ENCODE peak calls at places on chromosomes 7 and 10, in eight cellular contexts. I, Z, R, C, F, G, J and N are unnamed samples.

GRCh38 chr10:132294561-132295320 is 13.0 kb downstream of the STK32C start:
- DNase-seq in I (no peak), Z (no peak), R (no peak), C (peak), F (no peak), G (no peak), J (no peak), N (no peak)

GRCh38 chr7:114086491-114086905 is 167.7 kb upstream of the PPP1R3A start:
- DNase-seq in I (no peak), Z (no peak), R (no peak), C (no peak), F (peak), G (peak), J (no peak), N (peak)

GRCh38 chr10:73110345-73110849 is at the start of gene NUDT13:
- DNase-seq in I (no peak), Z (peak), R (peak), C (peak), F (peak), G (peak), J (peak), N (no peak)

GRCh38 chr10:111004016-111004415 is 72.8 kb upstream of the ADRA2A start:
- DNase-seq in I (no peak), Z (no peak), R (no peak), C (no peak), F (no peak), G (no peak), J (no peak), N (no peak)

GRCh38 chr10:102791754-102792153 is 45.5 kb downstream of the CYP17A1 start:
- DNase-seq in I (no peak), Z (no peak), R (peak), C (no peak), F (no peak), G (no peak), J (no peak), N (no peak)

GRCh38 chr7:8443871-8444756 is 10.7 kb downstream of the NXPH1 start:
- DNase-seq in I (no peak), Z (no peak), R (no peak), C (peak), F (no peak), G (no peak), J (no peak), N (no peak)

GRCh38 chr10:93334181-93334580 is 148.0 kb downstream of the MYOF start:
- DNase-seq in I (no peak), Z (no peak), R (no peak), C (no peak), F (no peak), G (no peak), J (no peak), N (no peak)

GRCh38 chr10:5343561-5343960 is 21.2 kb upstream of the UCN3 start:
- DNase-seq in I (peak), Z (no peak), R (peak), C (no peak), F (no peak), G (no peak), J (no peak), N (no peak)

GRCh38 chr7:127946081-127946480 is 85.2 kb downstream of the LRRC4 start:
- DNase-seq in I (no peak), Z (no peak), R (peak), C (no peak), F (no peak), G (no peak), J (no peak), N (no peak)

GRCh38 chr7:56033671-56034432 is 17.4 kb downstream of the PSPH start:
- DNase-seq in I (peak), Z (peak), R (peak), C (peak), F (peak), G (peak), J (peak), N (peak)

GRCh38 chr7:101620395-101620794 is 8.7 kb downstream of the MYL10 start:
- DNase-seq in I (no peak), Z (no peak), R (no peak), C (no peak), F (no peak), G (no peak), J (no peak), N (no peak)

GRCh38 chr7:138000081-138000701 is 1.7 kb downstream of the CREB3L2 start:
- DNase-seq in I (peak), Z (peak), R (peak), C (no peak), F (peak), G (no peak), J (no peak), N (no peak)

GRCh38 chr7:138204989-138205298 is 128.7 kb downstream of the AKR1D1 start:
- DNase-seq in I (no peak), Z (no peak), R (no peak), C (no peak), F (no peak), G (no peak), J (no peak), N (no peak)

GRCh38 chr7:302054-302992 is 12.4 kb downstream of the FOXL3 start:
- DNase-seq in I (no peak), Z (no peak), R (no peak), C (no peak), F (no peak), G (no peak), J (no peak), N (no peak)

GRCh38 chr7:44124822-44125202 is 1.5 kb upstream of the POLD2 start:
- DNase-seq in I (no peak), Z (no peak), R (no peak), C (no peak), F (peak), G (no peak), J (no peak), N (no peak)

GRCh38 chr7:31890198-31890597 is 180.0 kb downstream of the PDE1C start:
- DNase-seq in I (no peak), Z (peak), R (peak), C (no peak), F (no peak), G (no peak), J (no peak), N (no peak)

GRCh38 chr10:99565166-99565565 is 32.4 kb downstream of the NKX2-3 start:
- DNase-seq in I (no peak), Z (no peak), R (no peak), C (no peak), F (no peak), G (no peak), J (no peak), N (no peak)

GRCh38 chr10:78960316-78960800 is 108.4 kb upstream of the ZMIZ1 start:
- DNase-seq in I (peak), Z (peak), R (peak), C (no peak), F (peak), G (no peak), J (no peak), N (no peak)

GRCh38 chr7:13024323-13024722 is 336.9 kb downstream of the ARL4A start:
- DNase-seq in I (no peak), Z (no peak), R (no peak), C (no peak), F (no peak), G (no peak), J (no peak), N (no peak)

GRCh38 chr10:14560274-14560673 is 214.4 kb downstream of the FAM107B start:
- DNase-seq in I (no peak), Z (peak), R (peak), C (no peak), F (no peak), G (peak), J (peak), N (no peak)

GRCh38 chr7:28755255-28755654 is 202.9 kb downstream of the TRIL start:
- DNase-seq in I (no peak), Z (peak), R (peak), C (no peak), F (no peak), G (no peak), J (no peak), N (no peak)

GRCh38 chr7:148856035-148856881 is 27.8 kb downstream of the EZH2 start:
- DNase-seq in I (no peak), Z (peak), R (peak), C (no peak), F (no peak), G (peak), J (peak), N (peak)

GRCh38 chr10:127563718-127564553 is 14.8 kb downstream of the NPS start:
- DNase-seq in I (no peak), Z (no peak), R (no peak), C (no peak), F (peak), G (peak), J (no peak), N (no peak)

GRCh38 chr7:49773939-49774458 is 561 bp downstream of the VWC2 start:
- DNase-seq in I (no peak), Z (no peak), R (no peak), C (no peak), F (no peak), G (no peak), J (no peak), N (no peak)

GRCh38 chr7:158527495-158527894 is 60.1 kb downstream of the PTPRN2 start:
- DNase-seq in I (no peak), Z (no peak), R (no peak), C (no peak), F (no peak), G (no peak), J (no peak), N (no peak)

GRCh38 chr7:157219154-157219553 is 80.4 kb downstream of the UBE3C start:
- DNase-seq in I (no peak), Z (no peak), R (no peak), C (no peak), F (no peak), G (no peak), J (no peak), N (no peak)

GRCh38 chr7:28958235-28958945 is at the start of gene TRIL:
- DNase-seq in I (no peak), Z (peak), R (peak), C (peak), F (peak), G (no peak), J (no peak), N (no peak)

GRCh38 chr7:73815436-73815835 is 15.4 kb upstream of the CLDN4 start:
- DNase-seq in I (no peak), Z (no peak), R (no peak), C (no peak), F (no peak), G (no peak), J (no peak), N (no peak)

GRCh38 chr10:131211965-131212619 is 99.4 kb downstream of the TCERG1L start:
- DNase-seq in I (no peak), Z (no peak), R (no peak), C (no peak), F (no peak), G (no peak), J (no peak), N (no peak)

GRCh38 chr7:28190077-28190476 is 9.5 kb upstream of the JAZF1 start:
- DNase-seq in I (no peak), Z (peak), R (no peak), C (no peak), F (no peak), G (no peak), J (no peak), N (no peak)

GRCh38 chr7:81606078-81606863 is 163.6 kb downstream of the HGF start:
- DNase-seq in I (no peak), Z (no peak), R (no peak), C (no peak), F (no peak), G (no peak), J (no peak), N (no peak)

GRCh38 chr7:27868117-27868516 is 128.2 kb downstream of the TAX1BP1 start:
- DNase-seq in I (no peak), Z (peak), R (peak), C (no peak), F (no peak), G (no peak), J (no peak), N (no peak)

GRCh38 chr10:126387931-126388911 is at the start of gene ADAM12:
- DNase-seq in I (no peak), Z (peak), R (peak), C (no peak), F (peak), G (no peak), J (no peak), N (no peak)

GRCh38 chr7:148746139-148746538 is 47.4 kb downstream of the CUL1 start:
- DNase-seq in I (no peak), Z (no peak), R (no peak), C (no peak), F (no peak), G (no peak), J (no peak), N (no peak)

GRCh38 chr10:100745882-100746412 is 565 bp downstream of the PAX2 start:
- DNase-seq in I (no peak), Z (no peak), R (no peak), C (no peak), F (no peak), G (no peak), J (no peak), N (peak)